ENCODE peak calls at places on chromosomes 5 and 9, in nine cellular contexts. One of them, this sample, is unnamed.

GRCh38 chr9:70352802-70353201 is 61.7 kb downstream of the KLF9 start:
- DNase-seq in left ventricle myocardium inferior: no peak
- DNase-seq in epithelial cell of esophagus: no peak
- DNase-seq in GM12865: no peak
- DNase-seq in thyroid gland: no peak
- DNase-seq in psoas muscle: no peak
- DNase-seq in fibroblast of lung: no peak
- DNase-seq in GM23338: no peak
- DNase-seq in adrenal gland: no peak
- DNase-seq in this sample: peak

GRCh38 chr5:120465281-120465961 is 1.3 kb downstream of the PRR16 start:
- DNase-seq in epithelial cell of esophagus: peak
- DNase-seq in GM23338: peak
- DNase-seq in thyroid gland: peak
- DNase-seq in GM12865: no peak
- DNase-seq in psoas muscle: peak
- DNase-seq in left ventricle myocardium inferior: peak
- DNase-seq in fibroblast of lung: peak
- DNase-seq in adrenal gland: peak
- DNase-seq in this sample: peak

GRCh38 chr5:137176126-137176525 is 323.0 kb downstream of the SPOCK1 start:
- DNase-seq in adrenal gland: no peak
- DNase-seq in epithelial cell of esophagus: no peak
- DNase-seq in thyroid gland: no peak
- DNase-seq in GM23338: no peak
- DNase-seq in fibroblast of lung: no peak
- DNase-seq in left ventricle myocardium inferior: no peak
- DNase-seq in psoas muscle: no peak
- DNase-seq in GM12865: no peak
- DNase-seq in this sample: no peak

GRCh38 chr5:1770443-1770802 is 29.2 kb downstream of the MRPL36 start:
- DNase-seq in fibroblast of lung: no peak
- DNase-seq in GM23338: no peak
- DNase-seq in thyroid gland: no peak
- DNase-seq in epithelial cell of esophagus: no peak
- DNase-seq in psoas muscle: no peak
- DNase-seq in left ventricle myocardium inferior: no peak
- DNase-seq in adrenal gland: no peak
- DNase-seq in GM12865: no peak
- DNase-seq in this sample: no peak

GRCh38 chr9:16368425-16369087 is 501.9 kb downstream of the BNC2 start:
- DNase-seq in GM23338: no peak
- DNase-seq in psoas muscle: no peak
- DNase-seq in thyroid gland: no peak
- DNase-seq in epithelial cell of esophagus: peak
- DNase-seq in left ventricle myocardium inferior: no peak
- DNase-seq in adrenal gland: no peak
- DNase-seq in fibroblast of lung: peak
- DNase-seq in GM12865: no peak
- DNase-seq in this sample: peak

GRCh38 chr9:124281934-124282351 is 24.2 kb downstream of the NEK6 start:
- DNase-seq in thyroid gland: no peak
- DNase-seq in fibroblast of lung: peak
- DNase-seq in epithelial cell of esophagus: no peak
- DNase-seq in left ventricle myocardium inferior: no peak
- DNase-seq in GM12865: no peak
- DNase-seq in GM23338: no peak
- DNase-seq in psoas muscle: no peak
- DNase-seq in adrenal gland: peak
- DNase-seq in this sample: no peak

GRCh38 chr5:38695021-38695961 is 138.8 kb upstream of the LIFR start:
- DNase-seq in GM12865: no peak
- DNase-seq in adrenal gland: no peak
- DNase-seq in thyroid gland: no peak
- DNase-seq in epithelial cell of esophagus: no peak
- DNase-seq in fibroblast of lung: no peak
- DNase-seq in psoas muscle: no peak
- DNase-seq in left ventricle myocardium inferior: no peak
- DNase-seq in GM23338: no peak
- DNase-seq in this sample: peak

GRCh38 chr5:163269624-163270023 is 167.8 kb upstream of the CCNG1 start:
- DNase-seq in fibroblast of lung: peak
- DNase-seq in GM12865: no peak
- DNase-seq in psoas muscle: no peak
- DNase-seq in thyroid gland: no peak
- DNase-seq in GM23338: peak
- DNase-seq in left ventricle myocardium inferior: no peak
- DNase-seq in epithelial cell of esophagus: no peak
- DNase-seq in adrenal gland: no peak
- DNase-seq in this sample: peak

GRCh38 chr5:169081008-169081724 is 219.8 kb downstream of the SLIT3 start:
- DNase-seq in GM23338: peak
- DNase-seq in left ventricle myocardium inferior: no peak
- DNase-seq in adrenal gland: no peak
- DNase-seq in psoas muscle: no peak
- DNase-seq in thyroid gland: peak
- DNase-seq in fibroblast of lung: no peak
- DNase-seq in GM12865: no peak
- DNase-seq in epithelial cell of esophagus: no peak
- DNase-seq in this sample: no peak

GRCh38 chr5:172878585-172879433 is 44.8 kb downstream of the ERGIC1 start:
- DNase-seq in fibroblast of lung: peak
- DNase-seq in GM12865: no peak
- DNase-seq in thyroid gland: no peak
- DNase-seq in adrenal gland: peak
- DNase-seq in epithelial cell of esophagus: no peak
- DNase-seq in psoas muscle: peak
- DNase-seq in GM23338: no peak
- DNase-seq in left ventricle myocardium inferior: no peak
- DNase-seq in this sample: no peak

GRCh38 chr5:162209005-162209605 is 141.5 kb downstream of the GABRG2 start:
- DNase-seq in psoas muscle: no peak
- DNase-seq in GM12865: peak
- DNase-seq in epithelial cell of esophagus: peak
- DNase-seq in left ventricle myocardium inferior: no peak
- DNase-seq in fibroblast of lung: no peak
- DNase-seq in thyroid gland: peak
- DNase-seq in adrenal gland: peak
- DNase-seq in GM23338: peak
- DNase-seq in this sample: no peak

GRCh38 chr9:93500571-93501298 is 47.4 kb upstream of the FAM120AOS start:
- DNase-seq in left ventricle myocardium inferior: no peak
- DNase-seq in thyroid gland: no peak
- DNase-seq in adrenal gland: no peak
- DNase-seq in psoas muscle: no peak
- DNase-seq in fibroblast of lung: no peak
- DNase-seq in GM23338: no peak
- DNase-seq in GM12865: no peak
- DNase-seq in epithelial cell of esophagus: no peak
- DNase-seq in this sample: no peak

GRCh38 chr5:59654691-59655090 is 238.8 kb downstream of the PDE4D start:
- DNase-seq in epithelial cell of esophagus: peak
- DNase-seq in GM23338: no peak
- DNase-seq in left ventricle myocardium inferior: no peak
- DNase-seq in psoas muscle: no peak
- DNase-seq in thyroid gland: no peak
- DNase-seq in fibroblast of lung: no peak
- DNase-seq in adrenal gland: no peak
- DNase-seq in GM12865: no peak
- DNase-seq in this sample: no peak

GRCh38 chr5:53109041-53109435 is 519 bp downstream of the MOCS2 start:
- DNase-seq in left ventricle myocardium inferior: no peak
- DNase-seq in epithelial cell of esophagus: peak
- DNase-seq in thyroid gland: no peak
- DNase-seq in GM12865: peak
- DNase-seq in adrenal gland: no peak
- DNase-seq in psoas muscle: no peak
- DNase-seq in GM23338: peak
- DNase-seq in fibroblast of lung: no peak
- DNase-seq in this sample: peak

GRCh38 chr9:71819115-71819739 is 50.9 kb upstream of the CEMIP2 start:
- DNase-seq in GM23338: peak
- DNase-seq in fibroblast of lung: peak
- DNase-seq in GM12865: peak
- DNase-seq in thyroid gland: peak
- DNase-seq in left ventricle myocardium inferior: no peak
- DNase-seq in adrenal gland: peak
- DNase-seq in epithelial cell of esophagus: peak
- DNase-seq in psoas muscle: peak
- DNase-seq in this sample: peak

GRCh38 chr9:124256517-124257069 is 1.2 kb upstream of the NEK6 start:
- DNase-seq in psoas muscle: no peak
- DNase-seq in fibroblast of lung: peak
- DNase-seq in left ventricle myocardium inferior: no peak
- DNase-seq in GM12865: no peak
- DNase-seq in thyroid gland: peak
- DNase-seq in GM23338: no peak
- DNase-seq in epithelial cell of esophagus: peak
- DNase-seq in adrenal gland: no peak
- DNase-seq in this sample: peak

DNA sequence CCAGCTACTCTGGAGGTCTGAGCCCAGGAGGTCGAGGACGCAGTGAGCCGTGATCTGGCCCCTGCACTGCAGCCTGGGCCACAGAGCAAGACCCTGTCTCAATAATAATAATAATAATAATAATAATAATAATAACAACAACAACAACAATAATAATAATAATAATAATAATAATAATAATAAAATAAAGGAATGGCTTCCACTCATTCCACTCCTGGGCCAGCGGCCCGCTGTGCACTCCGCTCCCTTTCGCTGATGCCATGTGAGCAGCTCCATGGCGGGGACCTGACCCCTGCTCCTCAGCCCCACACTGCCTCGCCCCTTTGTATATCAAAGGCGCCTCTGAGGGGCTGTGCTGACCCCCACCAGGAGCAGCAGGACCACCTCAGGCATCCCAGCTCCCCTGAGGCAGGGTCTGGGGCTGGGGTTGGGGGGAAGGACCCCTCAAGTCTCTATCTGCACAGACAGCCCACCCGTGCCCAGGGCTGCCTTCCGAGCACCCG is 20.0 kb downstream of the GBGT1 start:
- DNase-seq in left ventricle myocardium inferior: no peak
- DNase-seq in GM23338: no peak
- DNase-seq in thyroid gland: no peak
- DNase-seq in epithelial cell of esophagus: no peak
- DNase-seq in fibroblast of lung: no peak
- DNase-seq in GM12865: no peak
- DNase-seq in adrenal gland: no peak
- DNase-seq in psoas muscle: no peak
- DNase-seq in this sample: no peak
- H3K4me3 ChIP-seq in left ventricle myocardium inferior: peak
- H3K4me3 ChIP-seq in GM23338: peak
- H3K4me3 ChIP-seq in thyroid gland: peak
- H3K4me3 ChIP-seq in epithelial cell of esophagus: no peak
- H3K4me3 ChIP-seq in fibroblast of lung: no peak
- H3K4me3 ChIP-seq in GM12865: peak
- H3K4me3 ChIP-seq in adrenal gland: no peak
- H3K4me3 ChIP-seq in psoas muscle: peak
- H3K4me3 ChIP-seq in this sample: no peak

DNA sequence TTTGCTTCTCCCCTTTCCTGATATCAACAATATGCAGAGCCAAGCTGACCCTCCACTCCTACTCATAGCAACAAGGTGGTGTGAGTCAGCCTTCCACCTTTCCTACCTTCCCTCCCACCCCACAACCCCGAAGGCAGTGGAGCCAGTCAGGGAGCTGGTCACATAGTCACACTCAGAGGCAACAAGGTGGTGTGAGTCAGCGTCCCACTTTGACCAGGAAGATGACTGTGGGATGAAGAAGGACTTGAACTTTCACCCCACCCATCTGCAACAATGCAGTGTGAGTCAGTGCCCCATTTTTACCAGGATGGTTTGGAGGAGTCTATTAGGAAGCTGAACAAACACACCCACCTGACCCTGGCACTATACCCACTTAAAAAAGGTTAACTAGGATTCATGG is 30.1 kb upstream of the ZNF782 start:
- DNase-seq in psoas muscle: no peak
- DNase-seq in left ventricle myocardium inferior: no peak
- DNase-seq in GM23338: no peak
- DNase-seq in fibroblast of lung: peak
- DNase-seq in GM12865: no peak
- DNase-seq in thyroid gland: no peak
- DNase-seq in epithelial cell of esophagus: peak
- DNase-seq in adrenal gland: peak
- DNase-seq in this sample: peak
- TF ChIP-seq CTCF in psoas muscle: no peak
- TF ChIP-seq CTCF in left ventricle myocardium inferior: no peak
- TF ChIP-seq CTCF in GM23338: no peak
- TF ChIP-seq CTCF in fibroblast of lung: no peak
- TF ChIP-seq CTCF in GM12865: no peak
- TF ChIP-seq CTCF in thyroid gland: no peak
- TF ChIP-seq CTCF in epithelial cell of esophagus: no peak
- TF ChIP-seq CTCF in adrenal gland: no peak
- TF ChIP-seq CTCF in this sample: no peak

GRCh38 chr5:176447982-176448608 is at the start of gene FAF2:
- DNase-seq in adrenal gland: peak
- DNase-seq in fibroblast of lung: peak
- DNase-seq in GM23338: peak
- DNase-seq in thyroid gland: peak
- DNase-seq in GM12865: peak
- DNase-seq in left ventricle myocardium inferior: peak
- DNase-seq in epithelial cell of esophagus: peak
- DNase-seq in psoas muscle: peak
- DNase-seq in this sample: peak
- H3K4me3 ChIP-seq in adrenal gland: peak
- H3K4me3 ChIP-seq in fibroblast of lung: peak
- H3K4me3 ChIP-seq in GM23338: peak
- H3K4me3 ChIP-seq in thyroid gland: peak
- H3K4me3 ChIP-seq in GM12865: peak
- H3K4me3 ChIP-seq in left ventricle myocardium inferior: peak
- H3K4me3 ChIP-seq in epithelial cell of esophagus: peak
- H3K4me3 ChIP-seq in psoas muscle: peak
- H3K4me3 ChIP-seq in this sample: peak

DNA sequence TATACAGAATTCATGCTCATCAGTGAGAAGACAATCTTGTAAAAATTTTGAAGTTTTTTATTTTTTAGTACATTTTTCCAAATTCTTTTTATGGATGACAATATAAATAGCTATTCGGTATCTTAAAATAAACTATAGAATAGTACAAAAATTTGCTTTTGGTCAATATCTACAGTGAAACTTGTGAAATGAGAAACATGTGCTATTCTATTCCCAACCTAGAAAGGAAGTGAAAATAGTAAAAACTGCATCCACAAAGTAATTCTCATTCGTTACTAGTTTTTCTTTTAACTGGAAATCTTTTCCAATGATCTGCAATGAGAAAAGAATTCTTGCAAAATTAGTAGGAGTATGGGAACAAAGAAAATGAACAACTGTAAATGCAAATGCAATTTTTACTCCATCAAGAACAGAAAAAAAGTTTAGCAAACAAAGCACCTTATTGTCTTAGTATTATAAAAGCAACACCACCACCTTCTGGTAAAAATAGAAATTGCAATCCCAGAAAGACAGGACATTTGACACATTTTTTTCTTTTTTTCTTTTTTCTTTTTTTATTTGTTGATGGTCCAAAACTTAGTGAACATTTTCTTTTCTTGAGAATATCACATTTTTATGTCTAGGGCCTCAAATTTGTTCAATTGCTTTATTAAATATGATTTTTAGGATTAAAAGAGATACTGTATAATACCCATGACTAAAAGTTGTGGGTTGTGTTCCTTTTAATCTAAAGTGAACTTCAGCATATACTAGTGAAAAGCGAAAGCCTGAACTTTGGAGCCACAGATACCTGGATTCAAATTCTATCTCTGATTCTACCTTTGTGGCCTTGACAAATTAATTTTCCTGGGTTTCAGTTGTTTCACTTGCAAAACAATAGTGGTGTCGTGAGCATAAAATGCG is 72.3 kb downstream of the SLCO4C1 start:
- DNase-seq in psoas muscle: no peak
- DNase-seq in fibroblast of lung: peak
- DNase-seq in left ventricle myocardium inferior: no peak
- DNase-seq in GM23338: peak
- DNase-seq in thyroid gland: no peak
- DNase-seq in adrenal gland: no peak
- DNase-seq in epithelial cell of esophagus: peak
- DNase-seq in GM12865: peak
- DNase-seq in this sample: peak
- TF ChIP-seq CTCF in psoas muscle: peak
- TF ChIP-seq CTCF in fibroblast of lung: no peak
- TF ChIP-seq CTCF in left ventricle myocardium inferior: peak
- TF ChIP-seq CTCF in GM23338: no peak
- TF ChIP-seq CTCF in thyroid gland: no peak
- TF ChIP-seq CTCF in adrenal gland: peak
- TF ChIP-seq CTCF in epithelial cell of esophagus: peak
- TF ChIP-seq CTCF in GM12865: peak
- TF ChIP-seq CTCF in this sample: peak

This sample was measured in cardiac fibroblast.